ENCODE peak calls at places on chromosomes 13 and 19, in ten cellular contexts. N is upper lobe of right lung, C is mammary epithelial cell, B is fibroblast of mammary gland, F is cardiac muscle cell, Q is colonic mucosa, D is mucosa of descending colon, O is choroid plexus epithelial cell, E is tibial nerve, W is body of pancreas. J is an unnamed sample.

GRCh38 chr19:14533450-14533849 is 4.1 kb downstream of the TECR start:
- DNase-seq in N (no peak), C (no peak), B (no peak), F (no peak), Q (no peak), D (no peak), O (no peak), E (no peak), W (no peak), J (no peak)

GRCh38 chr19:38321646-38322323 is 2.1 kb downstream of the KCNK6 start:
- DNase-seq in N (no peak), C (peak), B (peak), F (no peak), Q (no peak), D (no peak), O (peak), E (no peak), W (peak), J (no peak)

GRCh38 chr13:48580185-48580803 is 47.4 kb upstream of the RCBTB2 start:
- DNase-seq in N (no peak), C (peak), B (peak), F (peak), Q (peak), D (peak), O (peak), E (peak), W (peak), J (peak)

GRCh38 chr13:24788538-24788937 is 24.6 kb downstream of the RNF17 start:
- DNase-seq in N (no peak), C (peak), B (no peak), F (no peak), Q (no peak), D (no peak), O (no peak), E (no peak), W (no peak), J (no peak)

GRCh38 chr13:62085832-62086231 is 670.2 kb upstream of the PCDH20 start:
- DNase-seq in N (no peak), C (no peak), B (no peak), F (no peak), Q (no peak), D (no peak), O (no peak), E (no peak), W (no peak), J (no peak)

GRCh38 chr13:40026174-40026585 is 370.7 kb downstream of the COG6 start:
- DNase-seq in N (no peak), C (peak), B (peak), F (no peak), Q (no peak), D (no peak), O (peak), E (no peak), W (no peak), J (peak)

GRCh38 chr19:1410136-1410786 is 2.9 kb downstream of the DAZAP1 start:
- DNase-seq in N (no peak), C (no peak), B (peak), F (no peak), Q (no peak), D (no peak), O (peak), E (no peak), W (peak), J (peak)

GRCh38 chr19:36163813-36164212 is 11.6 kb upstream of the COX7A1 start:
- DNase-seq in N (no peak), C (no peak), B (no peak), F (no peak), Q (no peak), D (no peak), O (no peak), E (no peak), W (no peak), J (no peak)

GRCh38 chr19:52898101-52898500 is 666 bp upstream of the ZNF320 start:
- DNase-seq in N (no peak), C (no peak), B (peak), F (no peak), Q (no peak), D (no peak), O (no peak), E (no peak), W (no peak), J (no peak)

GRCh38 chr13:42485272-42485671 is 88.7 kb upstream of the TNFSF11 start:
- DNase-seq in N (no peak), C (peak), B (peak), F (no peak), Q (no peak), D (no peak), O (peak), E (no peak), W (no peak), J (no peak)

GRCh38 chr19:47315125-47315821 is 5.6 kb downstream of the C5AR1 start:
- DNase-seq in N (peak), C (peak), B (peak), F (no peak), Q (peak), D (no peak), O (peak), E (no peak), W (peak), J (peak)

GRCh38 chr19:55158848-55159793 is 1.6 kb upstream of the TNNI3 start:
- DNase-seq in N (no peak), C (no peak), B (peak), F (peak), Q (no peak), D (no peak), O (peak), E (no peak), W (no peak), J (no peak)

GRCh38 chr13:72458701-72459100 is 268.7 kb downstream of the MZT1 start:
- DNase-seq in N (no peak), C (peak), B (peak), F (peak), Q (no peak), D (no peak), O (peak), E (no peak), W (no peak), J (peak)

GRCh38 chr13:98129059-98129741 is 13.7 kb upstream of the FARP1 start:
- DNase-seq in N (no peak), C (peak), B (peak), F (no peak), Q (no peak), D (no peak), O (peak), E (no peak), W (no peak), J (peak)

GRCh38 chr19:11164879-11165406 is 9.4 kb upstream of the SPC24 start:
- DNase-seq in N (no peak), C (no peak), B (peak), F (no peak), Q (peak), D (peak), O (peak), E (peak), W (peak), J (peak)

GRCh38 chr19:55528030-55528801 is 8.7 kb downstream of the SBK2 start:
- DNase-seq in N (no peak), C (no peak), B (no peak), F (no peak), Q (no peak), D (no peak), O (peak), E (no peak), W (peak), J (peak)

GRCh38 chr19:5136060-5136855 is 167.3 kb downstream of the KDM4B start:
- DNase-seq in N (no peak), C (no peak), B (no peak), F (no peak), Q (no peak), D (no peak), O (no peak), E (no peak), W (no peak), J (no peak)

GRCh38 chr19:48631254-48631653 is 5.9 kb downstream of the DBP start:
- DNase-seq in N (no peak), C (no peak), B (no peak), F (no peak), Q (no peak), D (no peak), O (no peak), E (no peak), W (no peak), J (no peak)

GRCh38 chr19:33486936-33487793 is 34.4 kb downstream of the PEPD start:
- DNase-seq in N (peak), C (no peak), B (no peak), F (peak), Q (no peak), D (no peak), O (no peak), E (no peak), W (no peak), J (no peak)

GRCh38 chr13:103006706-103007426 is 59.4 kb downstream of the SLC10A2 start:
- DNase-seq in N (no peak), C (no peak), B (no peak), F (peak), Q (no peak), D (no peak), O (no peak), E (no peak), W (no peak), J (no peak)

GRCh38 chr19:16204005-16204294 is 6.2 kb downstream of the AP1M1 start:
- DNase-seq in N (no peak), C (no peak), B (no peak), F (no peak), Q (no peak), D (no peak), O (no peak), E (no peak), W (no peak), J (no peak)

GRCh38 chr19:51365211-51366049 is 758 bp downstream of the ETFB start:
- DNase-seq in N (no peak), C (peak), B (peak), F (peak), Q (peak), D (peak), O (peak), E (no peak), W (peak), J (peak)

GRCh38 chr13:27183561-27184147 is 12.0 kb upstream of the USP12 start:
- DNase-seq in N (no peak), C (no peak), B (peak), F (no peak), Q (no peak), D (no peak), O (peak), E (no peak), W (peak), J (no peak)

GRCh38 chr19:6204212-6204611 is 68.7 kb downstream of the ACSBG2 start:
- DNase-seq in N (no peak), C (no peak), B (peak), F (no peak), Q (no peak), D (no peak), O (peak), E (no peak), W (no peak), J (no peak)

GRCh38 chr13:44303681-44304432 is 69.8 kb upstream of the SERP2 start:
- DNase-seq in N (no peak), C (no peak), B (peak), F (no peak), Q (no peak), D (no peak), O (peak), E (no peak), W (peak), J (no peak)

GRCh38 chr19:29098863-29099481 is 114.0 kb downstream of the UQCRFS1 start:
- DNase-seq in N (peak), C (peak), B (peak), F (no peak), Q (peak), D (peak), O (peak), E (peak), W (peak), J (no peak)

GRCh38 chr19:51460164-51460992 is 2.1 kb upstream of the SIGLEC8 start:
- DNase-seq in N (no peak), C (no peak), B (peak), F (no peak), Q (no peak), D (no peak), O (peak), E (no peak), W (no peak), J (no peak)

GRCh38 chr13:40539954-40540706 is 126.3 kb downstream of the FOXO1 start:
- DNase-seq in N (no peak), C (peak), B (peak), F (no peak), Q (no peak), D (no peak), O (peak), E (no peak), W (peak), J (peak)

GRCh38 chr19:703651-704446 is 4.9 kb upstream of the PALM start:
- DNase-seq in N (peak), C (peak), B (peak), F (peak), Q (peak), D (peak), O (peak), E (peak), W (peak), J (peak)

GRCh38 chr19:6791237-6791636 is 18.7 kb downstream of the VAV1 start:
- DNase-seq in N (no peak), C (no peak), B (no peak), F (no peak), Q (no peak), D (no peak), O (no peak), E (no peak), W (no peak), J (no peak)

GRCh38 chr13:45564108-45564507 is 51.4 kb downstream of the ERICH6B start:
- DNase-seq in N (no peak), C (peak), B (peak), F (peak), Q (no peak), D (no peak), O (peak), E (no peak), W (no peak), J (peak)

GRCh38 chr19:54151362-54152035 is 8.0 kb downstream of the LENG1 start:
- DNase-seq in N (no peak), C (no peak), B (no peak), F (no peak), Q (no peak), D (no peak), O (no peak), E (no peak), W (no peak), J (no peak)

GRCh38 chr13:49679244-49679643 is 12.0 kb downstream of the EBPL start:
- DNase-seq in N (no peak), C (no peak), B (no peak), F (no peak), Q (no peak), D (no peak), O (peak), E (no peak), W (no peak), J (peak)

GRCh38 chr13:40235160-40235796 is 431.2 kb downstream of the FOXO1 start:
- DNase-seq in N (no peak), C (no peak), B (peak), F (no peak), Q (no peak), D (no peak), O (no peak), E (no peak), W (no peak), J (no peak)

GRCh38 chr13:21672811-21673591 is 2.1 kb downstream of the FGF9 start:
- DNase-seq in N (no peak), C (no peak), B (no peak), F (peak), Q (peak), D (peak), O (no peak), E (no peak), W (no peak), J (no peak)

GRCh38 chr13:70585109-70585508 is 476.9 kb upstream of the KLHL1 start:
- DNase-seq in N (no peak), C (no peak), B (no peak), F (no peak), Q (no peak), D (no peak), O (no peak), E (no peak), W (no peak), J (no peak)

GRCh38 chr19:47228937-47229673 is 1.9 kb downstream of the BBC3 start:
- DNase-seq in N (peak), C (peak), B (peak), F (no peak), Q (peak), D (peak), O (peak), E (no peak), W (no peak), J (peak)

DNA sequence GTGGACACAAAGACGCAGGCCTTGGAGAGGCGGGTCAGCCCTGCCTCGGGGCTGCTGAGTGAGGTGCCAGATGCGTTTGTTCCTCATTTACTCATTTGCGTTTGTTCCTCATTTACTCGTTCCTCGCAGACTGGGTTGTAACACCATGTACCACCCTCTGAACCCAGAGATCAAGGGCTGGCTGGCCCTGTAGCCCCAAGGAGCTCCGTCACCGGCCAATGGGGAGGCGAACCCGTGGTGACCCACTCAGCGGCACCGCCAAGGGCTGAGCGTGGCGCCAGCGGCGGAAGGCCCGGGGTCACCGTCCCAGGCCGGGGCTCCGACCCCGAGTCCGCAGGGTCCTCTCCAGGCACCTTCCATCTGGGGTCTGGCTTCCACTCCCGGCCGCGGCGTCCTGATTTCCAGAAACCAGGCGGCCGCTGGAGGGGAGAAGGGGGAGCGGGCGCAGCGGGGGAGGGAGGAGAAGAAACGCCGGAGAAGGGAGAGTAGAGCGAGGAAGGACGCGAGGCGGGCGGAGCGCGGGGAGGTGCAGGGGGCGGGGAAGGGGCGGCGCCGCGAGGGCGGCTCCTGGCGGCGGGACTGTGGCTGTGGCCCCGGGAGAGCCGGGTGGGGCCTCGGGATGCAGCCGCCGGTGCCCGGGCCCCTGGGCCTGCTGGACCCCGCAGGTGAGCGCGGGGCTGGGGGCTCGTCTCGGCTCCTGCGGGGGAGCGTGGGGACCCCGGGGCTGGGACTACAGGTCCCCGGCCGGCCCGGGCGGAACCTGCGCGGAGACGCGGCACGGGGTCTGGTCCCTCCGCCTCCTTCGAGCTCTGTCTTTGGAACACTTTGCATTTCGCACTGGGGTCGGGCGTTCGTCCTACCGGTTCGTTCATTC is at the start of gene TMEM255B:
- DNase-seq in N (peak), C (peak), B (peak), F (peak), Q (peak), D (peak), O (peak), E (peak), W (peak), J (peak)
- TF ChIP-seq CTCF in N (peak), C (no peak), B (no peak), F (no peak), Q (peak), D (no peak), O (no peak), E (peak), W (peak), J (peak)

GRCh38 chr19:45919678-45920077 is 5.1 kb upstream of the NANOS2 start:
- DNase-seq in N (no peak), C (peak), B (no peak), F (no peak), Q (no peak), D (no peak), O (no peak), E (no peak), W (no peak), J (no peak)

GRCh38 chr19:45920458-45920857 is 5.9 kb upstream of the NANOS2 start:
- DNase-seq in N (no peak), C (no peak), B (no peak), F (no peak), Q (no peak), D (no peak), O (no peak), E (no peak), W (no peak), J (no peak)

GRCh38 chr19:45913874-45914830 is at the start of gene NANOS2:
- DNase-seq in N (no peak), C (no peak), B (no peak), F (peak), Q (no peak), D (no peak), O (no peak), E (no peak), W (no peak), J (no peak)

GRCh38 chr19:45918721-45919120 is 4.1 kb upstream of the NANOS2 start:
- DNase-seq in N (no peak), C (no peak), B (no peak), F (no peak), Q (no peak), D (no peak), O (no peak), E (no peak), W (no peak), J (no peak)

GRCh38 chr19:45917421-45918091 is 3.0 kb upstream of the NANOS2 start:
- DNase-seq in N (no peak), C (no peak), B (no peak), F (no peak), Q (no peak), D (no peak), O (no peak), E (no peak), W (no peak), J (no peak)
- H3K4me3 ChIP-seq in N (no peak), C (no peak), B (no peak), F (no peak), Q (no peak), D (no peak), O (no peak), E (no peak), W (no peak), J (no peak)

GRCh38 chr13:107993239-107993948 is 221.9 kb downstream of the LIG4 start:
- DNase-seq in N (no peak), C (no peak), B (no peak), F (no peak), Q (no peak), D (no peak), O (no peak), E (no peak), W (no peak), J (peak)
- TF ChIP-seq CTCF in N (no peak), C (no peak), B (no peak), F (no peak), Q (no peak), D (no peak), O (no peak), E (no peak), W (no peak), J (no peak)

GRCh38 chr19:13012390-13012689 is 17.1 kb downstream of the NFIX start:
- DNase-seq in N (no peak), C (no peak), B (no peak), F (no peak), Q (no peak), D (no peak), O (no peak), E (no peak), W (no peak), J (no peak)
- H3K4me3 ChIP-seq in N (peak), C (peak), B (peak), F (no peak), Q (no peak), D (no peak), O (peak), E (peak), W (no peak), J (no peak)

GRCh38 chr19:21758296-21758695 is 9.1 kb downstream of the ZNF100 start:
- DNase-seq in N (no peak), C (no peak), B (no peak), F (no peak), Q (no peak), D (no peak), O (no peak), E (no peak), W (no peak), J (no peak)
- TF ChIP-seq CTCF in N (no peak), C (no peak), B (no peak), F (no peak), Q (no peak), D (no peak), O (no peak), E (no peak), W (no peak), J (no peak)

DNA sequence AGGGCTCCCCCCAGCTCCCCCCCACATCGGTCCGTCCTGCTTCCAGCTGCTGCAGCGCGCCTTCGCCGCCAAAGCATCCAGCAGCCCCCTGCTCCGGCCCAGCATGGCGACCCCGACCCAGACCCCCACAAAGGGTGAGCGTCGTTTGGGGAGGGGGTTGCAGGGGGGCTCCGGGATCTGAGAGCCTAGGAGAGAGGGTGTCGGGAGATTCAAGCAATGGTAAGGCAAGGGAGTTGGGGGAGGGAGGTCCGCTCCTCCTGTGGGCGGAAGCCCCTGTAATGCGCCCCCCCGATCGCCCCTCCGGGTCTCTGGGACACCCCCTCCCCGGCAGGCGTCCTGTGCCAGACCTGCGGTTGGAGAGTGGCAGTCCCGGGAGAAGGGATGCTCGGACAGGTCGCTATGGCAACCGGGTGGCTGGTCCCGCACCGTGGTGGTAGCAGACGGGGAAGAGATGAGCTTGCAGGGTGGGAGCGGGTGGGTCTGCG is at the start of gene FXYD7:
- DNase-seq in N (no peak), C (no peak), B (no peak), F (no peak), Q (no peak), D (no peak), O (no peak), E (no peak), W (no peak), J (no peak)
- H3K4me3 ChIP-seq in N (peak), C (no peak), B (no peak), F (peak), Q (no peak), D (no peak), O (no peak), E (peak), W (no peak), J (no peak)

J was measured in astrocyte of the spinal cord.